ENCODE peak calls at places on chromosomes 11 and 22, in eight cellular contexts. L, B, V, C, D, A, U and S are unnamed samples.

GRCh38 chr11:111019931-111020381 is 225.6 kb upstream of the POU2AF2 start:
- DNase-seq in L (no peak), B (no peak), V (peak; percentile 8), C (no peak), D (no peak), A (no peak), U (no peak), S (no peak)

GRCh38 chr11:68324241-68324640 is 11.8 kb downstream of the LRP5 start:
- DNase-seq in L (no peak), B (no peak), V (no peak), C (no peak), D (no peak), A (no peak), U (no peak), S (no peak)

GRCh38 chr11:72584293-72584921 is 89.8 kb downstream of the PDE2A start:
- DNase-seq in L (peak; percentile 51), B (peak; percentile 54), V (peak; percentile 4), C (peak; percentile 86), D (peak; percentile 53), A (no peak), U (peak; percentile 65), S (peak; percentile 20)

GRCh38 chr11:31676280-31676982 is 134.7 kb downstream of the PAX6 start:
- DNase-seq in L (no peak), B (no peak), V (no peak), C (no peak), D (no peak), A (no peak), U (no peak), S (no peak)

GRCh38 chr11:121058941-121059340 is 35.0 kb downstream of the TBCEL start:
- DNase-seq in L (no peak), B (no peak), V (no peak), C (no peak), D (no peak), A (no peak), U (no peak), S (no peak)

GRCh38 chr11:129766858-129767604 is 48.6 kb upstream of the TMEM45B start:
- DNase-seq in L (peak; percentile 50), B (no peak), V (peak; percentile 23), C (peak; percentile 60), D (no peak), A (peak; percentile 16), U (peak; percentile 45), S (no peak)

GRCh38 chr11:14127679-14128078 is 165.2 kb downstream of the SPON1 start:
- DNase-seq in L (no peak), B (no peak), V (no peak), C (no peak), D (no peak), A (no peak), U (no peak), S (no peak)

GRCh38 chr22:50048066-50048765 is 9.9 kb downstream of the TTLL8 start:
- DNase-seq in L (no peak), B (no peak), V (no peak), C (no peak), D (no peak), A (no peak), U (peak; percentile 4), S (no peak)

GRCh38 chr11:126310229-126310991 is 6.5 kb downstream of the DCPS start:
- DNase-seq in L (peak; percentile 69), B (peak; percentile 77), V (peak; percentile 68), C (peak; percentile 83), D (peak; percentile 80), A (peak; percentile 83), U (peak; percentile 83), S (no peak)

GRCh38 chr11:74325649-74326645 is 14.5 kb upstream of the P4HA3 start:
- DNase-seq in L (no peak), B (peak; percentile 85), V (peak; percentile 97), C (no peak), D (peak; percentile 86), A (peak; percentile 89), U (peak; percentile 59), S (no peak)

GRCh38 chr11:77884829-77885190 is 63.9 kb downstream of the AAMDC start:
- DNase-seq in L (no peak), B (no peak), V (no peak), C (no peak), D (no peak), A (no peak), U (no peak), S (no peak)

GRCh38 chr22:30372915-30373314 is 14.3 kb downstream of the RNF215 start:
- DNase-seq in L (no peak), B (no peak), V (no peak), C (no peak), D (no peak), A (no peak), U (no peak), S (no peak)

GRCh38 chr22:27309713-27310112 is 491.8 kb downstream of the MN1 start:
- DNase-seq in L (no peak), B (no peak), V (peak; percentile 33), C (no peak), D (no peak), A (no peak), U (no peak), S (no peak)

GRCh38 chr11:58639103-58639502 is 16.6 kb downstream of the CNTF start:
- DNase-seq in L (no peak), B (no peak), V (no peak), C (no peak), D (no peak), A (no peak), U (no peak), S (no peak)

GRCh38 chr11:1906623-1907423 is 12.7 kb upstream of the TNNT3 start:
- DNase-seq in L (no peak), B (no peak), V (no peak), C (peak; percentile 14), D (no peak), A (no peak), U (no peak), S (no peak)

GRCh38 chr11:47464479-47464878 is 15.5 kb upstream of the RAPSN start:
- DNase-seq in L (no peak), B (no peak), V (peak; percentile 20), C (no peak), D (no peak), A (no peak), U (no peak), S (no peak)

GRCh38 chr11:14124345-14124744 is 161.8 kb downstream of the SPON1 start:
- DNase-seq in L (peak; percentile 21), B (no peak), V (no peak), C (no peak), D (no peak), A (no peak), U (no peak), S (no peak)

GRCh38 chr11:66337103-66337899 is 1.1 kb upstream of the RIN1 start:
- DNase-seq in L (no peak), B (no peak), V (no peak), C (no peak), D (no peak), A (no peak), U (peak; percentile 31), S (no peak)

GRCh38 chr11:79006854-79007253 is 432.2 kb upstream of the NARS2 start:
- DNase-seq in L (no peak), B (no peak), V (no peak), C (no peak), D (no peak), A (no peak), U (no peak), S (no peak)

GRCh38 chr11:58289266-58289665 is 21.2 kb upstream of the OR10W1 start:
- DNase-seq in L (no peak), B (no peak), V (peak; percentile 24), C (no peak), D (no peak), A (no peak), U (no peak), S (no peak)

GRCh38 chr11:17859552-17859951 is 125.0 kb downstream of the KCNC1 start:
- DNase-seq in L (no peak), B (no peak), V (peak; percentile 11), C (no peak), D (no peak), A (no peak), U (no peak), S (no peak)

GRCh38 chr22:19982991-19983578 is 33.5 kb downstream of the ARVCF start:
- DNase-seq in L (no peak), B (peak; percentile 62), V (no peak), C (no peak), D (no peak), A (no peak), U (peak; percentile 21), S (no peak)

GRCh38 chr11:88051386-88051785 is 123.9 kb downstream of the RAB38 start:
- DNase-seq in L (peak; percentile 63), B (no peak), V (peak; percentile 3), C (no peak), D (no peak), A (no peak), U (no peak), S (no peak)

GRCh38 chr11:61332266-61332822 is 561 bp downstream of the DDB1 start:
- DNase-seq in L (peak; percentile 35), B (no peak), V (peak; percentile 41), C (peak; percentile 68), D (no peak), A (peak; percentile 59), U (no peak), S (no peak)

GRCh38 chr22:46045459-46046298 is 68.7 kb upstream of the WNT7B start:
- DNase-seq in L (no peak), B (no peak), V (no peak), C (no peak), D (peak; percentile 47), A (no peak), U (peak; percentile 42), S (no peak)

GRCh38 chr22:21726650-21727049 is 8.9 kb downstream of the YPEL1 start:
- DNase-seq in L (peak; percentile 52), B (no peak), V (no peak), C (peak; percentile 64), D (no peak), A (no peak), U (no peak), S (no peak)

GRCh38 chr11:85589373-85589772 is 37.8 kb downstream of the DLG2 start:
- DNase-seq in L (peak; percentile 8), B (no peak), V (no peak), C (peak; percentile 11), D (no peak), A (no peak), U (no peak), S (no peak)

GRCh38 chr11:95093548-95093947 is 3.9 kb downstream of the ENDOD1 start:
- DNase-seq in L (no peak), B (no peak), V (no peak), C (no peak), D (no peak), A (no peak), U (no peak), S (no peak)

GRCh38 chr11:64726211-64726641 is 3.2 kb upstream of the NRXN2 start:
- DNase-seq in L (no peak), B (no peak), V (no peak), C (no peak), D (no peak), A (no peak), U (no peak), S (no peak)

GRCh38 chr11:113906515-113906914 is 1.9 kb downstream of the HTR3B start:
- DNase-seq in L (no peak), B (no peak), V (no peak), C (no peak), D (no peak), A (no peak), U (no peak), S (no peak)

GRCh38 chr22:45263790-45264269 is 20.9 kb upstream of the UPK3A start:
- DNase-seq in L (peak; percentile 86), B (peak; percentile 83), V (peak; percentile 87), C (peak; percentile 87), D (peak; percentile 72), A (peak; percentile 95), U (no peak), S (no peak)

GRCh38 chr11:73404048-73404447 is 27.8 kb downstream of the RELT start:
- DNase-seq in L (peak; percentile 56), B (peak; percentile 65), V (peak; percentile 65), C (peak; percentile 80), D (peak; percentile 76), A (peak; percentile 81), U (no peak), S (no peak)

GRCh38 chr22:23500508-23501208 is 79.4 kb downstream of the IGLL1 start:
- DNase-seq in L (no peak), B (no peak), V (no peak), C (no peak), D (no peak), A (no peak), U (no peak), S (no peak)